ENCODE peak calls at places on chromosome 13, in eight cellular contexts. One of them, this sample, is unnamed.

GRCh38 chr13:32585625-32586021 is 629 bp upstream of the PDS5B start:
- DNase-seq in fibroblast of mammary gland: no peak
- DNase-seq in astrocyte: peak
- DNase-seq in cardiac fibroblast: no peak
- DNase-seq in brain microvascular endothelial cell: peak
- DNase-seq in heart left ventricle: no peak
- DNase-seq in breast epithelium: no peak
- DNase-seq in neural progenitor cell: peak
- DNase-seq in this sample: peak

GRCh38 chr13:23868521-23868920 is 20.7 kb downstream of the MIPEP start:
- DNase-seq in cardiac fibroblast: peak
- DNase-seq in brain microvascular endothelial cell: peak
- DNase-seq in neural progenitor cell: no peak
- DNase-seq in fibroblast of mammary gland: peak
- DNase-seq in astrocyte: peak
- DNase-seq in heart left ventricle: no peak
- DNase-seq in breast epithelium: no peak
- DNase-seq in this sample: peak

GRCh38 chr13:62185631-62186256 is 770.1 kb upstream of the PCDH20 start:
- DNase-seq in brain microvascular endothelial cell: no peak
- DNase-seq in cardiac fibroblast: no peak
- DNase-seq in fibroblast of mammary gland: no peak
- DNase-seq in neural progenitor cell: peak
- DNase-seq in astrocyte: no peak
- DNase-seq in breast epithelium: no peak
- DNase-seq in heart left ventricle: no peak
- DNase-seq in this sample: no peak

GRCh38 chr13:37914781-37915391 is 45.3 kb upstream of the TRPC4 start:
- DNase-seq in fibroblast of mammary gland: peak
- DNase-seq in heart left ventricle: no peak
- DNase-seq in brain microvascular endothelial cell: peak
- DNase-seq in neural progenitor cell: peak
- DNase-seq in breast epithelium: no peak
- DNase-seq in astrocyte: peak
- DNase-seq in cardiac fibroblast: no peak
- DNase-seq in this sample: no peak

GRCh38 chr13:76471486-76471885 is 414.7 kb downstream of the KCTD12 start:
- DNase-seq in neural progenitor cell: no peak
- DNase-seq in brain microvascular endothelial cell: no peak
- DNase-seq in breast epithelium: no peak
- DNase-seq in fibroblast of mammary gland: no peak
- DNase-seq in cardiac fibroblast: no peak
- DNase-seq in astrocyte: no peak
- DNase-seq in heart left ventricle: no peak
- DNase-seq in this sample: no peak

GRCh38 chr13:23681253-23681652 is 111.0 kb downstream of the TNFRSF19 start:
- DNase-seq in breast epithelium: no peak
- DNase-seq in heart left ventricle: no peak
- DNase-seq in astrocyte: peak
- DNase-seq in fibroblast of mammary gland: peak
- DNase-seq in neural progenitor cell: no peak
- DNase-seq in brain microvascular endothelial cell: peak
- DNase-seq in cardiac fibroblast: peak
- DNase-seq in this sample: peak

GRCh38 chr13:32838985-32839384 is 177.2 kb upstream of the KL start:
- DNase-seq in cardiac fibroblast: peak
- DNase-seq in heart left ventricle: no peak
- DNase-seq in fibroblast of mammary gland: no peak
- DNase-seq in brain microvascular endothelial cell: peak
- DNase-seq in neural progenitor cell: no peak
- DNase-seq in breast epithelium: no peak
- DNase-seq in astrocyte: no peak
- DNase-seq in this sample: no peak

GRCh38 chr13:33633701-33634525 is 184.0 kb upstream of the RFC3 start:
- DNase-seq in heart left ventricle: no peak
- DNase-seq in breast epithelium: no peak
- DNase-seq in neural progenitor cell: no peak
- DNase-seq in fibroblast of mammary gland: peak
- DNase-seq in cardiac fibroblast: peak
- DNase-seq in astrocyte: peak
- DNase-seq in brain microvascular endothelial cell: peak
- DNase-seq in this sample: peak

GRCh38 chr13:100542546-100543156 is 45.9 kb downstream of the GGACT start:
- DNase-seq in neural progenitor cell: no peak
- DNase-seq in cardiac fibroblast: peak
- DNase-seq in heart left ventricle: no peak
- DNase-seq in brain microvascular endothelial cell: peak
- DNase-seq in breast epithelium: no peak
- DNase-seq in astrocyte: peak
- DNase-seq in fibroblast of mammary gland: peak
- DNase-seq in this sample: peak

GRCh38 chr13:28530729-28531194 is 35.8 kb upstream of the FLT1 start:
- DNase-seq in neural progenitor cell: no peak
- DNase-seq in fibroblast of mammary gland: peak
- DNase-seq in heart left ventricle: no peak
- DNase-seq in cardiac fibroblast: peak
- DNase-seq in breast epithelium: no peak
- DNase-seq in astrocyte: no peak
- DNase-seq in brain microvascular endothelial cell: no peak
- DNase-seq in this sample: peak

GRCh38 chr13:20526664-20527063 is 1.0 kb upstream of the CRYL1 start:
- DNase-seq in cardiac fibroblast: peak
- DNase-seq in breast epithelium: no peak
- DNase-seq in brain microvascular endothelial cell: peak
- DNase-seq in heart left ventricle: no peak
- DNase-seq in neural progenitor cell: no peak
- DNase-seq in fibroblast of mammary gland: peak
- DNase-seq in astrocyte: no peak
- DNase-seq in this sample: peak

GRCh38 chr13:32125746-32126145 is 94.2 kb downstream of the FRY start:
- DNase-seq in fibroblast of mammary gland: no peak
- DNase-seq in heart left ventricle: no peak
- DNase-seq in neural progenitor cell: no peak
- DNase-seq in brain microvascular endothelial cell: no peak
- DNase-seq in breast epithelium: no peak
- DNase-seq in astrocyte: no peak
- DNase-seq in cardiac fibroblast: no peak
- DNase-seq in this sample: peak

GRCh38 chr13:97067342-97067895 is 73.1 kb upstream of the OXGR1 start:
- DNase-seq in astrocyte: peak
- DNase-seq in neural progenitor cell: no peak
- DNase-seq in breast epithelium: no peak
- DNase-seq in heart left ventricle: no peak
- DNase-seq in fibroblast of mammary gland: peak
- DNase-seq in brain microvascular endothelial cell: peak
- DNase-seq in cardiac fibroblast: peak
- DNase-seq in this sample: peak

GRCh38 chr13:92900455-92900854 is 326.2 kb upstream of the GPC6 start:
- DNase-seq in neural progenitor cell: no peak
- DNase-seq in fibroblast of mammary gland: no peak
- DNase-seq in astrocyte: peak
- DNase-seq in cardiac fibroblast: peak
- DNase-seq in brain microvascular endothelial cell: no peak
- DNase-seq in breast epithelium: no peak
- DNase-seq in heart left ventricle: no peak
- DNase-seq in this sample: no peak

GRCh38 chr13:28719656-28720055 is 886 bp upstream of the SLC46A3 start:
- DNase-seq in neural progenitor cell: no peak
- DNase-seq in fibroblast of mammary gland: peak
- DNase-seq in cardiac fibroblast: peak
- DNase-seq in breast epithelium: no peak
- DNase-seq in astrocyte: peak
- DNase-seq in brain microvascular endothelial cell: peak
- DNase-seq in heart left ventricle: no peak
- DNase-seq in this sample: peak

GRCh38 chr13:36357692-36358091 is 11.5 kb upstream of the SPART start:
- DNase-seq in breast epithelium: no peak
- DNase-seq in fibroblast of mammary gland: peak
- DNase-seq in heart left ventricle: no peak
- DNase-seq in brain microvascular endothelial cell: no peak
- DNase-seq in cardiac fibroblast: peak
- DNase-seq in astrocyte: peak
- DNase-seq in neural progenitor cell: no peak
- DNase-seq in this sample: peak

DNA sequence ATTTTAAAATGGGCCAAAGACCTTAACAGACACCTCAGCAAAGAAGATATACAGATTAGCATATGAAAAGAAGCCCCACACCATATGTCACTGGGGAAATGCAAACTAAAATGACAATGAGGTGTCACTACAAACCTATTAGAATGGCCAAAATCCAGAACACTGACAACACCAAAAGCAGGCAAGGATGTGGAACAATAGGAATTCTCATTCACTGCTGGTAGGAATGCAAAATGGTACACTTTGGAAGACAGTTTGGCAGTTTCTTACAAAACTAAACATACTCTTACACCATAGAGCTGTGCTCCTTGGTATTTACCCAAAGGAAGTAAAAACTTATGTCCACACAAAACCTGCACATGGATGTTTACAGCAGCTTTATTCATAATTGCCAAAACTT is 23.1 kb downstream of the ELF1 start:
- DNase-seq in astrocyte: no peak
- DNase-seq in breast epithelium: no peak
- DNase-seq in cardiac fibroblast: no peak
- DNase-seq in fibroblast of mammary gland: no peak
- DNase-seq in brain microvascular endothelial cell: no peak
- DNase-seq in heart left ventricle: no peak
- DNase-seq in neural progenitor cell: no peak
- DNase-seq in this sample: no peak
- H3K4me3 ChIP-seq in astrocyte: no peak
- H3K4me3 ChIP-seq in breast epithelium: no peak
- H3K4me3 ChIP-seq in cardiac fibroblast: no peak
- H3K4me3 ChIP-seq in fibroblast of mammary gland: no peak
- H3K4me3 ChIP-seq in brain microvascular endothelial cell: no peak
- H3K4me3 ChIP-seq in heart left ventricle: no peak
- H3K4me3 ChIP-seq in neural progenitor cell: no peak
- H3K4me3 ChIP-seq in this sample: no peak

DNA sequence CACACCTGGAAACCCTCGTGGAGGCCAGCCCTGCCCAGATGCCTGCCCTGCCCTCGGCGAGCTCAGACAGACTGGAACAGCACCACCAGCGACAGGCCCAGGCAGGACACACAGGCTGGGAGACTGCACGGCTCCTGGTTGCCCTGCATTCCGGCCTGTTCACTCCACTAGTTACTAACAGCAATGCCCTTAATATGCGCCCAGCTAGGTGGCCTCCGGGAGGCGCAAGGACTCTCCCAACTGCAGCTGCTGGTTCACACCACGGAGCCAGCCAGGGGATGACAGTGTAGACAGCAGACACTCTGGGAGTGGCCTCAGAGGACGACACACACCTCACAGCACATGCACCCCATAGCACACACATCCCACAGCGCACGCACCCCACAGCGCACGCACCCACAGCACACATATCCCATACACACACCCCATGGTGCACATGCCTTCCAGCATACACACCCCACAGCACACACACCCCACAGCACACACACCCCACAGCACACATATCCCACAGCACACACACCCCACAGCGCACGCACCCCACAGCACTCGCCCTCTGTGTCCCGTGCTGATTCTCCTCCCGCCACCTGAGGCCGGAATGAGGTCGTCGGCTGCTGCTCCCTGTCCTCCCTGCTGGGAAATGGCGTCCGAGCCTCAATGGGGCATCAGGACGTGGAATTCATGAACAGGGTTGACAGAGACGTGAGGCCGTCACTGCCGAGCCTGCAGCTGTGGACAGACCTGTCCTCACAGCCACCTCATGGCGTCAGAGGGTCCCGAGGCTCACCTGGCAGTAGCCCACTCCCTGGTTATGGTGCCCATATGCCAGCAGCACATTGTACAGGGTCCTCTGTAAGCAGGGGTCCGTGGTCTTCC is 13.6 kb downstream of the GRTP1 start:
- DNase-seq in heart left ventricle: no peak
- DNase-seq in cardiac fibroblast: no peak
- DNase-seq in astrocyte: no peak
- DNase-seq in breast epithelium: no peak
- DNase-seq in fibroblast of mammary gland: no peak
- DNase-seq in neural progenitor cell: peak
- DNase-seq in brain microvascular endothelial cell: no peak
- DNase-seq in this sample: no peak
- TF ChIP-seq CTCF in heart left ventricle: no peak
- TF ChIP-seq CTCF in cardiac fibroblast: no peak
- TF ChIP-seq CTCF in astrocyte: no peak
- TF ChIP-seq CTCF in breast epithelium: no peak
- TF ChIP-seq CTCF in fibroblast of mammary gland: no peak
- TF ChIP-seq CTCF in neural progenitor cell: peak
- TF ChIP-seq CTCF in brain microvascular endothelial cell: peak
- TF ChIP-seq CTCF in this sample: no peak

GRCh38 chr13:67101730-67102467 is 128.2 kb downstream of the PCDH9 start:
- DNase-seq in brain microvascular endothelial cell: no peak
- DNase-seq in heart left ventricle: no peak
- DNase-seq in breast epithelium: no peak
- DNase-seq in fibroblast of mammary gland: no peak
- DNase-seq in astrocyte: peak
- DNase-seq in neural progenitor cell: no peak
- DNase-seq in cardiac fibroblast: no peak
- DNase-seq in this sample: no peak
- H3K4me3 ChIP-seq in brain microvascular endothelial cell: no peak
- H3K4me3 ChIP-seq in heart left ventricle: no peak
- H3K4me3 ChIP-seq in breast epithelium: no peak
- H3K4me3 ChIP-seq in fibroblast of mammary gland: no peak
- H3K4me3 ChIP-seq in astrocyte: no peak
- H3K4me3 ChIP-seq in neural progenitor cell: no peak
- H3K4me3 ChIP-seq in cardiac fibroblast: no peak
- H3K4me3 ChIP-seq in this sample: no peak

DNA sequence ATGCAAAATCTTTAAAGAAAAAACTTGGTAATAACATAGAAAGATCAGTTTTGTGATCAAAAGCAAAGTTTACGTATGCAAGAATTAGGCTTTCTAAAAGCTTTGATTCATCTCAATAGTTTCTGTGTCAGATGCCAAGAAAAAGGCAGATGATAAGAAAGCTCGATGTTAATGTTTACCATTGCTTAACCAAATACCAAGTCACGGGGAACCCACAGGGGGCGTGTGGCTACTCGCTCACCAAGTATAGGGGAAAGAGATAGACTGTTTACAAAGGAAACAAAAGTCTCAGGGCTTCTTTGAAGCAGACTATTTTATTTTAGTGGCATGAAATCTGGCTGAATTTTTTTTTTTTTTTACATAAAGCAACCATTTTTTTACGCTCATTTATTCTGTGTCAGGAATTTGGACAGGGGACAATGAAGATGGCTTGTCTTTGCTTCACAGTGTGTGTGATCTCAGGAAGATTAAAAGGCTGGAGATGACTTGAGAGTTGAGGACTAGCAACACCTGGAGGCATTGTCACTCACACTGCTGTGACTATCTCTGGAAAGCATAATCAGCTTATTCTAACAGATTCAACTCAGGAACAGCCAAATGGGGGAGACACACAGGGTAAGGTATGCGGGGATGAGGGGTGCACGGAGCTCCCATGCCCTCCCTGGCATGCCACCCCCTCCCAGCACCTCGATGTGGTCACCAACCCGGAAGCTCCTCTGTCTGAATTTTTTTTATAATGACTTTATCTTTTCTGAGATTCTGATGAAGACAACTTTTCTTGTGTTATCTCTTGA is 24.9 kb downstream of the RCBTB1 start:
- DNase-seq in heart left ventricle: no peak
- DNase-seq in cardiac fibroblast: peak
- DNase-seq in breast epithelium: no peak
- DNase-seq in astrocyte: no peak
- DNase-seq in neural progenitor cell: peak
- DNase-seq in brain microvascular endothelial cell: peak
- DNase-seq in fibroblast of mammary gland: no peak
- DNase-seq in this sample: no peak
- TF ChIP-seq CTCF in heart left ventricle: no peak
- TF ChIP-seq CTCF in cardiac fibroblast: peak
- TF ChIP-seq CTCF in breast epithelium: no peak
- TF ChIP-seq CTCF in astrocyte: no peak
- TF ChIP-seq CTCF in neural progenitor cell: peak
- TF ChIP-seq CTCF in brain microvascular endothelial cell: peak
- TF ChIP-seq CTCF in fibroblast of mammary gland: no peak
- TF ChIP-seq CTCF in this sample: no peak

This sample was measured in AG10803.